ENCODE peak calls at places on chromosomes 11 and 22, in eight cellular contexts. A is GM04504; U is WTC11; T is fibroblast of mammary gland; S is IMR-90; N is stimulated activated CD4-positive, alpha-beta T cell treated with anti-CD3 and anti-CD28 coated beads, Interleukin-1b, Interleukin-23, amount 100 ng/mL, for 4 hours; L is skeletal muscle cell; X is heart right ventricle. P is an unnamed sample.

GRCh38 chr22:46812034-46812605 is 49.7 kb downstream of the TBC1D22A start:
- DNase-seq in A (no peak), U (no peak), T (no peak), S (no peak), N (no peak), L (no peak), X (no peak), P (no peak)

GRCh38 chr22:43474161-43475101 is 62.6 kb downstream of the MPPED1 start:
- DNase-seq in A (no peak), U (no peak), T (no peak), S (no peak), N (no peak), L (no peak), X (no peak), P (no peak)

GRCh38 chr11:46675949-46676348 is 24.5 kb downstream of the ARHGAP1 start:
- DNase-seq in A (no peak), U (no peak), T (no peak), S (no peak), N (no peak), L (no peak), X (no peak), P (no peak)

GRCh38 chr22:31891366-31892079 is 52.8 kb upstream of the YWHAH start:
- DNase-seq in A (no peak), U (no peak), T (peak; percentile 31), S (peak; percentile 18), N (no peak), L (no peak), X (no peak), P (no peak)

GRCh38 chr11:75760710-75761493 is 7.7 kb upstream of the DGAT2 start:
- DNase-seq in A (no peak), U (no peak), T (peak; percentile 89), S (peak; percentile 82), N (no peak), L (peak; percentile 69), X (no peak), P (no peak)

GRCh38 chr11:63518548-63518947 is 12.7 kb downstream of the LGALS12 start:
- DNase-seq in A (no peak), U (no peak), T (peak; percentile 76), S (peak; percentile 66), N (no peak), L (no peak), X (no peak), P (no peak)

GRCh38 chr11:46951864-46952263 is 15.3 kb downstream of the CSTPP1 start:
- DNase-seq in A (no peak), U (no peak), T (no peak), S (peak; percentile 56), N (no peak), L (no peak), X (no peak), P (no peak)

GRCh38 chr11:91435694-91436375 is 788.8 kb upstream of the FAT3 start:
- DNase-seq in A (no peak), U (no peak), T (no peak), S (no peak), N (no peak), L (no peak), X (no peak), P (no peak)

GRCh38 chr11:11410626-11411025 is 57.6 kb upstream of the CSNK2A3 start:
- DNase-seq in A (no peak), U (no peak), T (no peak), S (no peak), N (no peak), L (no peak), X (no peak), P (no peak)

GRCh38 chr11:79081441-79082124 is 359.2 kb downstream of the TENM4 start:
- DNase-seq in A (no peak), U (no peak), T (peak; percentile 46), S (peak; percentile 76), N (no peak), L (no peak), X (no peak), P (no peak)

GRCh38 chr11:119741369-119742262 is 12.6 kb upstream of the NECTIN1 start:
- DNase-seq in A (no peak), U (peak; percentile 82), T (no peak), S (no peak), N (peak; percentile 62), L (no peak), X (peak; percentile 73), P (peak; percentile 24)

GRCh38 chr11:120254788-120255518 is 15.0 kb downstream of the POU2F3 start:
- DNase-seq in A (no peak), U (peak; percentile 68), T (no peak), S (no peak), N (no peak), L (no peak), X (no peak), P (no peak)

GRCh38 chr11:121634273-121634672 is 181.5 kb upstream of the SORL1-AS1 start:
- DNase-seq in A (no peak), U (no peak), T (no peak), S (no peak), N (no peak), L (no peak), X (no peak), P (no peak)

GRCh38 chr22:20034143-20034542 is 13.2 kb downstream of the TANGO2 start:
- DNase-seq in A (no peak), U (no peak), T (no peak), S (no peak), N (no peak), L (no peak), X (no peak), P (no peak)

GRCh38 chr11:12266943-12267342 is 110.4 kb upstream of the PARVA start:
- DNase-seq in A (no peak), U (peak; percentile 42), T (no peak), S (no peak), N (no peak), L (no peak), X (no peak), P (no peak)

GRCh38 chr11:33000181-33000580 is 15.5 kb upstream of the DEPDC7 start:
- DNase-seq in A (peak; percentile 61), U (no peak), T (peak; percentile 72), S (peak; percentile 89), N (no peak), L (peak; percentile 56), X (no peak), P (no peak)

GRCh38 chr22:39182478-39183030 is 30.1 kb upstream of the CBX7 start:
- DNase-seq in A (no peak), U (no peak), T (no peak), S (no peak), N (no peak), L (no peak), X (no peak), P (no peak)

GRCh38 chr22:35685731-35686130 is 31.9 kb upstream of the APOL5 start:
- DNase-seq in A (no peak), U (no peak), T (peak; percentile 56), S (peak; percentile 50), N (no peak), L (no peak), X (no peak), P (no peak)

GRCh38 chr11:64314146-64314804 is 3.1 kb downstream of the TRMT112 start:
- DNase-seq in A (no peak), U (no peak), T (no peak), S (no peak), N (no peak), L (no peak), X (no peak), P (no peak)

GRCh38 chr11:44564653-44565007 is 833 bp upstream of the CD82 start:
- DNase-seq in A (peak; percentile 69), U (no peak), T (peak; percentile 92), S (peak; percentile 84), N (no peak), L (peak; percentile 85), X (peak; percentile 82), P (no peak)

GRCh38 chr11:111631666-111632039 is 29.4 kb downstream of the SIK2 start:
- DNase-seq in A (peak; percentile 74), U (no peak), T (peak; percentile 89), S (peak; percentile 88), N (no peak), L (peak; percentile 41), X (no peak), P (no peak)

GRCh38 chr11:66561178-66561974 is 7.0 kb downstream of the CTSF start:
- DNase-seq in A (no peak), U (no peak), T (no peak), S (no peak), N (no peak), L (no peak), X (no peak), P (no peak)

GRCh38 chr11:94183886-94184264 is 55.2 kb downstream of the PANX1 start:
- DNase-seq in A (no peak), U (peak; percentile 88), T (peak; percentile 62), S (peak; percentile 67), N (peak; percentile 3), L (peak; percentile 14), X (peak; percentile 66), P (no peak)

GRCh38 chr22:19260194-19260593 is 31.3 kb downstream of the CLTCL1 start:
- DNase-seq in A (no peak), U (no peak), T (no peak), S (no peak), N (no peak), L (no peak), X (no peak), P (no peak)

GRCh38 chr22:23282089-23282501 is 101.8 kb downstream of the BCR start:
- DNase-seq in A (peak; percentile 51), U (no peak), T (peak; percentile 59), S (peak; percentile 69), N (no peak), L (no peak), X (peak; percentile 54), P (no peak)

GRCh38 chr11:324131-324530 is 3.5 kb upstream of the IFITM3 start:
- DNase-seq in A (no peak), U (no peak), T (no peak), S (no peak), N (no peak), L (no peak), X (no peak), P (no peak)

GRCh38 chr11:27234043-27234668 is 128.9 kb downstream of the CCDC34 start:
- DNase-seq in A (peak; percentile 95), U (no peak), T (peak; percentile 98), S (peak; percentile 94), N (no peak), L (peak; percentile 99), X (no peak), P (no peak)

GRCh38 chr11:7204778-7205177 is 46.9 kb upstream of the SYT9 start:
- DNase-seq in A (no peak), U (no peak), T (peak; percentile 8), S (no peak), N (no peak), L (peak; percentile 64), X (no peak), P (no peak)

GRCh38 chr11:33366918-33367317 is 109.7 kb downstream of the HIPK3 start:
- DNase-seq in A (no peak), U (no peak), T (no peak), S (no peak), N (no peak), L (no peak), X (no peak), P (no peak)

GRCh38 chr11:126723665-126724045 is 276.9 kb downstream of the KIRREL3 start:
- DNase-seq in A (no peak), U (no peak), T (peak; percentile 4), S (peak; percentile 55), N (no peak), L (no peak), X (no peak), P (no peak)

GRCh38 chr22:27372969-27373670 is 428.4 kb downstream of the MN1 start:
- DNase-seq in A (no peak), U (peak; percentile 96), T (no peak), S (no peak), N (no peak), L (no peak), X (no peak), P (no peak)

GRCh38 chr22:17451251-17451765 is 82.0 kb downstream of the CECR2 start:
- DNase-seq in A (no peak), U (no peak), T (no peak), S (no peak), N (no peak), L (no peak), X (no peak), P (no peak)

GRCh38 chr11:116331381-116331780 is 441.4 kb downstream of the BUD13 start:
- DNase-seq in A (no peak), U (no peak), T (no peak), S (no peak), N (no peak), L (no peak), X (no peak), P (no peak)

GRCh38 chr11:15127341-15127740 is 12.6 kb downstream of the INSC start:
- DNase-seq in A (no peak), U (no peak), T (peak; percentile 98), S (peak; percentile 81), N (no peak), L (peak; percentile 74), X (no peak), P (no peak)

P was measured in activated naive CD4-positive, alpha-beta T cell.